ENCODE peak calls at places on chromosomes 6 and 20, in four cellular contexts. T, U, S and P are unnamed samples.

GRCh38 chr6:116326392-116326717 is 44.4 kb upstream of the DSE start:
- DNase-seq in T (no peak), U (no peak), S (no peak), P (peak)

GRCh38 chr6:150069707-150070106 is 786 bp upstream of the ULBP3 start:
- DNase-seq in T (no peak), U (no peak), S (no peak), P (peak)

GRCh38 chr20:35307666-35308653 is 15.7 kb upstream of the FAM83C start:
- DNase-seq in T (peak), U (peak), S (peak), P (peak)

GRCh38 chr6:122735618-122736017 is 43.9 kb upstream of the FABP7 start:
- DNase-seq in T (no peak), U (no peak), S (no peak), P (peak)

GRCh38 chr6:133099573-133099972 is 141.6 kb upstream of the EYA4 start:
- DNase-seq in T (peak), U (peak), S (no peak), P (no peak)

GRCh38 chr6:154356118-154356517 is 485 bp downstream of the IPCEF1 start:
- DNase-seq in T (no peak), U (no peak), S (peak), P (peak)

GRCh38 chr6:55131616-55132015 is 42.7 kb upstream of the HCRTR2 start:
- DNase-seq in T (no peak), U (peak), S (no peak), P (no peak)

GRCh38 chr20:36624068-36624813 is 18.7 kb downstream of the RAB5IF start:
- DNase-seq in T (no peak), U (no peak), S (peak), P (peak)

GRCh38 chr6:163173741-163174140 is 240.8 kb upstream of the QKI start:
- DNase-seq in T (no peak), U (no peak), S (no peak), P (no peak)

GRCh38 chr6:159044899-159045727 is at the start of gene TAGAP:
- DNase-seq in T (no peak), U (no peak), S (peak), P (peak)

GRCh38 chr20:41480054-41480770 is 113.6 kb upstream of the EMILIN3 start:
- DNase-seq in T (no peak), U (no peak), S (peak), P (peak)

GRCh38 chr6:131828080-131828479 is 20.3 kb downstream of the ENPP1 start:
- DNase-seq in T (no peak), U (no peak), S (no peak), P (no peak)

GRCh38 chr20:50019466-50020256 is 36.9 kb downstream of the SNAI1 start:
- DNase-seq in T (no peak), U (no peak), S (peak), P (peak)

GRCh38 chr6:89680150-89680549 is 41.6 kb upstream of the LYRM2 start:
- DNase-seq in T (no peak), U (no peak), S (no peak), P (no peak)

GRCh38 chr20:45629496-45630100 is at the start of gene WFDC10A:
- DNase-seq in T (no peak), U (peak), S (peak), P (peak)

GRCh38 chr6:135243871-135244796 is 63.0 kb downstream of the MYB start:
- DNase-seq in T (no peak), U (no peak), S (no peak), P (no peak)

GRCh38 chr6:16205377-16206144 is 32.8 kb upstream of the GMPR start:
- DNase-seq in T (peak), U (peak), S (no peak), P (no peak)

GRCh38 chr6:158038291-158039177 is 56.9 kb downstream of the SYNJ2 start:
- DNase-seq in T (no peak), U (no peak), S (no peak), P (no peak)

GRCh38 chr6:139862311-139862710 is 487.9 kb upstream of the CITED2 start:
- DNase-seq in T (no peak), U (no peak), S (no peak), P (no peak)

GRCh38 chr20:51945881-51946280 is 143.6 kb upstream of the SALL4 start:
- DNase-seq in T (no peak), U (no peak), S (no peak), P (no peak)

GRCh38 chr20:57671662-57672061 is 38.2 kb downstream of the PMEPA1 start:
- DNase-seq in T (no peak), U (no peak), S (no peak), P (no peak)

GRCh38 chr6:103280417-103280816 is 1579.3 kb downstream of the HACE1 start:
- DNase-seq in T (no peak), U (no peak), S (no peak), P (no peak)

GRCh38 chr6:124463271-124463670 is 499.0 kb upstream of the RNF217 start:
- DNase-seq in T (no peak), U (no peak), S (no peak), P (no peak)

GRCh38 chr6:163759542-163759941 is 345.0 kb downstream of the QKI start:
- DNase-seq in T (no peak), U (peak), S (no peak), P (no peak)

GRCh38 chr20:53078761-53079482 is 106.8 kb downstream of the TSHZ2 start:
- DNase-seq in T (no peak), U (no peak), S (no peak), P (no peak)

GRCh38 chr20:32333988-32334885 is 23.9 kb upstream of the ASXL1 start:
- DNase-seq in T (no peak), U (no peak), S (no peak), P (peak)

GRCh38 chr20:54132612-54133433 is 41.0 kb downstream of the CYP24A1 start:
- DNase-seq in T (peak), U (peak), S (no peak), P (no peak)

GRCh38 chr6:161104966-161105365 is 113.4 kb downstream of the MAP3K4 start:
- DNase-seq in T (no peak), U (no peak), S (no peak), P (no peak)

GRCh38 chr6:73394577-73395354 is at the start of gene DDX43:
- DNase-seq in T (no peak), U (no peak), S (peak), P (peak)

GRCh38 chr6:22442826-22443225 is 126.5 kb upstream of the HDGFL1 start:
- DNase-seq in T (no peak), U (no peak), S (no peak), P (no peak)

GRCh38 chr6:27541212-27541931 is 68.5 kb upstream of the ZNF184 start:
- DNase-seq in T (no peak), U (no peak), S (no peak), P (no peak)

GRCh38 chr20:63532449-63532971 is 4.7 kb downstream of the PTK6 start:
- DNase-seq in T (no peak), U (no peak), S (no peak), P (no peak)

GRCh38 chr6:121247386-121247785 is 86.9 kb downstream of the TBC1D32 start:
- DNase-seq in T (peak), U (peak), S (no peak), P (no peak)

GRCh38 chr6:127117979-127118504 is 429 bp upstream of the RSPO3 start:
- DNase-seq in T (no peak), U (no peak), S (no peak), P (no peak)